ENCODE peak calls at places on chromosomes 16 and 17, in five cellular contexts. R is T47D, W is upper lobe of right lung, U is osteoblast, Z is Calu3. C is an unnamed sample.

GRCh38 chr17:56595831-56596740 is 2.6 kb downstream of the NOG start:
- DNase-seq in R (no peak), W (no peak), U (no peak), Z (peak; percentile 8), C (peak; percentile 80)

GRCh38 chr16:77307764-77308561 is 108.8 kb downstream of the SYCE1L start:
- DNase-seq in R (no peak), W (no peak), U (no peak), Z (no peak), C (no peak)

GRCh38 chr17:57902800-57903759 is 52.1 kb downstream of the CUEDC1 start:
- DNase-seq in R (peak; percentile 76), W (peak; percentile 96), U (peak; percentile 97), Z (peak; percentile 84), C (no peak)

GRCh38 chr17:62974788-62975586 is 9.0 kb downstream of the TANC2 start:
- DNase-seq in R (no peak), W (no peak), U (no peak), Z (no peak), C (no peak)

GRCh38 chr16:50721549-50722409 is 20.1 kb upstream of the CYLD start:
- DNase-seq in R (no peak), W (no peak), U (no peak), Z (peak; percentile 92), C (no peak)

GRCh38 chr17:48247603-48248002 is 140.0 kb downstream of the SNX11 start:
- DNase-seq in R (no peak), W (no peak), U (no peak), Z (no peak), C (no peak)

GRCh38 chr17:71412803-71413202 is 708.0 kb upstream of the SOX9 start:
- DNase-seq in R (no peak), W (no peak), U (peak; percentile 85), Z (peak; percentile 55), C (no peak)

GRCh38 chr17:61318684-61319098 is 81.0 kb upstream of the TBX2 start:
- DNase-seq in R (no peak), W (no peak), U (no peak), Z (no peak), C (no peak)

GRCh38 chr17:61323696-61324539 is 75.7 kb upstream of the TBX2 start:
- DNase-seq in R (no peak), W (no peak), U (no peak), Z (no peak), C (no peak)

GRCh38 chr17:49227436-49228261 is 2.9 kb downstream of the PHOSPHO1 start:
- DNase-seq in R (peak; percentile 96), W (peak; percentile 82), U (peak; percentile 99), Z (peak; percentile 90), C (peak; percentile 89)

GRCh38 chr17:78137392-78138203 is 7.0 kb downstream of the TMC8 start:
- DNase-seq in R (no peak), W (no peak), U (peak; percentile 77), Z (no peak), C (peak; percentile 71)

GRCh38 chr16:55820615-55821014 is 12.3 kb downstream of the CES1 start:
- DNase-seq in R (no peak), W (no peak), U (no peak), Z (no peak), C (no peak)

GRCh38 chr16:11914759-11915643 is 755 bp downstream of the GSPT1 start:
- DNase-seq in R (no peak), W (peak; percentile 81), U (peak; percentile 93), Z (peak; percentile 58), C (peak; percentile 54)

GRCh38 chr17:22517716-22518115 is 825.4 kb downstream of the KCNJ18 start:
- DNase-seq in R (no peak), W (no peak), U (peak; percentile 68), Z (no peak), C (no peak)

GRCh38 chr17:35748323-35748960 is 4.6 kb downstream of the GAS2L2 start:
- DNase-seq in R (no peak), W (peak; percentile 75), U (peak; percentile 80), Z (peak; percentile 52), C (no peak)

GRCh38 chr17:49045376-49045775 is 48.2 kb downstream of the IGF2BP1 start:
- DNase-seq in R (no peak), W (no peak), U (peak; percentile 86), Z (no peak), C (no peak)

GRCh38 chr16:21167929-21168602 is 9.6 kb downstream of the LDAF1 start:
- DNase-seq in R (no peak), W (no peak), U (no peak), Z (no peak), C (no peak)

GRCh38 chr17:38749222-38750043 is 1.3 kb upstream of the PCGF2 start:
- DNase-seq in R (peak; percentile 67), W (peak; percentile 94), U (peak; percentile 69), Z (peak; percentile 100), C (no peak)

GRCh38 chr16:4293822-4294457 is 21.1 kb upstream of the TFAP4 start:
- DNase-seq in R (peak; percentile 78), W (peak; percentile 75), U (peak; percentile 97), Z (peak; percentile 63), C (peak; percentile 82)

GRCh38 chr16:79632289-79632688 is 31.8 kb upstream of the MAF start:
- DNase-seq in R (no peak), W (no peak), U (no peak), Z (no peak), C (no peak)

GRCh38 chr17:80445152-80446110 is 30.5 kb downstream of the ENDOV start:
- DNase-seq in R (no peak), W (no peak), U (no peak), Z (no peak), C (no peak)

GRCh38 chr16:9107025-9107970 is 15.9 kb downstream of the HAPSTR1 start:
- DNase-seq in R (no peak), W (no peak), U (peak; percentile 35), Z (no peak), C (no peak)

GRCh38 chr16:30394603-30395154 is 541 bp upstream of the ZNF48 start:
- DNase-seq in R (no peak), W (no peak), U (peak; percentile 96), Z (no peak), C (no peak)

GRCh38 chr16:49698416-49698815 is 157.5 kb downstream of the ZNF423 start:
- DNase-seq in R (no peak), W (no peak), U (peak; percentile 39), Z (no peak), C (no peak)

C was measured in H1.